ENCODE peak calls at places on chromosomes 6 and 20, in seven cellular contexts. One of them, this sample, is unnamed.

GRCh38 chr20:63891061-63892002 is 3.6 kb upstream of the DNAJC5 start:
- DNase-seq in CD4-positive, alpha-beta memory T cell: no peak
- DNase-seq in AG04450: no peak
- DNase-seq in cardiac muscle cell: no peak
- DNase-seq in IMR-90: no peak
- DNase-seq in effector memory CD4-positive, alpha-beta T cell: no peak
- DNase-seq in brain microvascular endothelial cell: no peak
- DNase-seq in this sample: peak

GRCh38 chr6:160462551-160463109 is 114.5 kb downstream of the SLC22A3 start:
- DNase-seq in IMR-90: peak
- DNase-seq in effector memory CD4-positive, alpha-beta T cell: peak
- DNase-seq in brain microvascular endothelial cell: peak
- DNase-seq in CD4-positive, alpha-beta memory T cell: peak
- DNase-seq in cardiac muscle cell: peak
- DNase-seq in AG04450: peak
- DNase-seq in this sample: peak

GRCh38 chr6:119116712-119117281 is 38.3 kb upstream of the FAM184A start:
- DNase-seq in IMR-90: no peak
- DNase-seq in brain microvascular endothelial cell: no peak
- DNase-seq in CD4-positive, alpha-beta memory T cell: no peak
- DNase-seq in effector memory CD4-positive, alpha-beta T cell: no peak
- DNase-seq in AG04450: no peak
- DNase-seq in cardiac muscle cell: no peak
- DNase-seq in this sample: no peak

GRCh38 chr20:38250607-38251006 is 9.9 kb downstream of the KIAA1755 start:
- DNase-seq in IMR-90: no peak
- DNase-seq in AG04450: no peak
- DNase-seq in cardiac muscle cell: no peak
- DNase-seq in brain microvascular endothelial cell: no peak
- DNase-seq in effector memory CD4-positive, alpha-beta T cell: no peak
- DNase-seq in CD4-positive, alpha-beta memory T cell: no peak
- DNase-seq in this sample: peak

GRCh38 chr6:63929111-63929510 is 293.5 kb downstream of the PHF3 start:
- DNase-seq in brain microvascular endothelial cell: no peak
- DNase-seq in CD4-positive, alpha-beta memory T cell: no peak
- DNase-seq in effector memory CD4-positive, alpha-beta T cell: no peak
- DNase-seq in AG04450: no peak
- DNase-seq in IMR-90: no peak
- DNase-seq in cardiac muscle cell: no peak
- DNase-seq in this sample: no peak

GRCh38 chr20:58623579-58624473 is 27.3 kb upstream of the STX16 start:
- DNase-seq in AG04450: peak
- DNase-seq in effector memory CD4-positive, alpha-beta T cell: no peak
- DNase-seq in IMR-90: peak
- DNase-seq in brain microvascular endothelial cell: peak
- DNase-seq in cardiac muscle cell: peak
- DNase-seq in CD4-positive, alpha-beta memory T cell: no peak
- DNase-seq in this sample: no peak

GRCh38 chr6:38143191-38144154 is 323.9 kb downstream of the ZFAND3 start:
- DNase-seq in brain microvascular endothelial cell: no peak
- DNase-seq in cardiac muscle cell: no peak
- DNase-seq in effector memory CD4-positive, alpha-beta T cell: no peak
- DNase-seq in AG04450: no peak
- DNase-seq in IMR-90: no peak
- DNase-seq in CD4-positive, alpha-beta memory T cell: no peak
- DNase-seq in this sample: no peak

GRCh38 chr20:61166324-61166723 is 85.7 kb upstream of the CDH4 start:
- DNase-seq in brain microvascular endothelial cell: peak
- DNase-seq in IMR-90: no peak
- DNase-seq in CD4-positive, alpha-beta memory T cell: no peak
- DNase-seq in effector memory CD4-positive, alpha-beta T cell: no peak
- DNase-seq in AG04450: no peak
- DNase-seq in cardiac muscle cell: no peak
- DNase-seq in this sample: no peak

GRCh38 chr6:149138699-149139294 is 178.7 kb upstream of the TAB2 start:
- DNase-seq in CD4-positive, alpha-beta memory T cell: no peak
- DNase-seq in brain microvascular endothelial cell: no peak
- DNase-seq in IMR-90: no peak
- DNase-seq in effector memory CD4-positive, alpha-beta T cell: no peak
- DNase-seq in cardiac muscle cell: no peak
- DNase-seq in AG04450: no peak
- DNase-seq in this sample: no peak

GRCh38 chr6:52216932-52217331 is 27.4 kb downstream of the IL17F start:
- DNase-seq in effector memory CD4-positive, alpha-beta T cell: no peak
- DNase-seq in cardiac muscle cell: no peak
- DNase-seq in AG04450: no peak
- DNase-seq in CD4-positive, alpha-beta memory T cell: no peak
- DNase-seq in IMR-90: no peak
- DNase-seq in brain microvascular endothelial cell: no peak
- DNase-seq in this sample: no peak

GRCh38 chr6:8177721-8178120 is 75.4 kb upstream of the EEF1E1 start:
- DNase-seq in brain microvascular endothelial cell: no peak
- DNase-seq in cardiac muscle cell: no peak
- DNase-seq in IMR-90: peak
- DNase-seq in CD4-positive, alpha-beta memory T cell: no peak
- DNase-seq in AG04450: no peak
- DNase-seq in effector memory CD4-positive, alpha-beta T cell: no peak
- DNase-seq in this sample: no peak

GRCh38 chr6:27383481-27383880 is 5.1 kb upstream of the ZNF391 start:
- DNase-seq in AG04450: no peak
- DNase-seq in cardiac muscle cell: no peak
- DNase-seq in IMR-90: no peak
- DNase-seq in brain microvascular endothelial cell: no peak
- DNase-seq in effector memory CD4-positive, alpha-beta T cell: no peak
- DNase-seq in CD4-positive, alpha-beta memory T cell: no peak
- DNase-seq in this sample: no peak

GRCh38 chr6:352896-353470 is 38.6 kb upstream of the IRF4 start:
- DNase-seq in AG04450: no peak
- DNase-seq in CD4-positive, alpha-beta memory T cell: no peak
- DNase-seq in effector memory CD4-positive, alpha-beta T cell: no peak
- DNase-seq in cardiac muscle cell: no peak
- DNase-seq in IMR-90: no peak
- DNase-seq in brain microvascular endothelial cell: no peak
- DNase-seq in this sample: no peak

GRCh38 chr6:154751020-154751800 is 18.0 kb downstream of the SCAF8 start:
- DNase-seq in effector memory CD4-positive, alpha-beta T cell: no peak
- DNase-seq in IMR-90: no peak
- DNase-seq in CD4-positive, alpha-beta memory T cell: no peak
- DNase-seq in cardiac muscle cell: no peak
- DNase-seq in brain microvascular endothelial cell: no peak
- DNase-seq in AG04450: no peak
- DNase-seq in this sample: no peak

DNA sequence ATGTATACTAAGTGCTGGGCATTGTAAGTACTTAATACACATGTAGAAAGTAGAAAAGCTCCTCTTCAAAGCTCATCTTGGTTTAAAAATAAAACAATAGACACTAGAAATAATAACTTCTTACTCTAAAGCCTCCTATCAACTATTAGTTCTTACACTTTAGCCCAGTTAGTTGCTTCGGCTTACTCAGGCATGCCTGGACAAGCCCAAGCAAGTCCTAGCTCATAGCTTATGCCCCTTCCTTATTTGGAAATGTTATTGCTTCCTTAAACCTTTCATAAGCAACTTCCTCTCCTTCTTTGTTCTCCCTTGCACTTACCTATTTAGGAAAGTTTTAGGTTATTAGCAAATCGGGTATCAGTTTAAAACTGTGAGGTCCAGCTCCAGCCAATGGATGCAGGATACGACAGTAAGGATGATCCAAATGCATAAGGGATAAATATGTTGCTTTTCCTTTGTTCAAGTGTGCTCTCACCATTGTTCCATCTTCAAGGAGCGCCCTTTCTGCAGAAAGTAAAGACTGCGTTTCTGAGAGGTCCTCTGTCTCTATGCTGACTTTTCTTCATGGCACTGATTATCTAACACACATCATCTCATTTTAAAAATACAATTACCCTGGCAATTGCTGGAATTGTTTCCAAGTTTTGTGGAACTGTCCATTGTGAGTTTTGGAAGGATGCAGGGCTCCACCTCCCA is 12.3 kb downstream of the TMEM30A start:
- DNase-seq in cardiac muscle cell: peak
- DNase-seq in AG04450: no peak
- DNase-seq in IMR-90: peak
- DNase-seq in CD4-positive, alpha-beta memory T cell: no peak
- DNase-seq in effector memory CD4-positive, alpha-beta T cell: no peak
- DNase-seq in brain microvascular endothelial cell: no peak
- DNase-seq in this sample: no peak
- H3K27ac ChIP-seq in cardiac muscle cell: peak
- H3K27ac ChIP-seq in AG04450: peak
- H3K27ac ChIP-seq in IMR-90: peak
- H3K27ac ChIP-seq in CD4-positive, alpha-beta memory T cell: no peak
- H3K27ac ChIP-seq in effector memory CD4-positive, alpha-beta T cell: no peak
- H3K27ac ChIP-seq in brain microvascular endothelial cell: peak
- H3K27ac ChIP-seq in this sample: peak

GRCh38 chr6:42391441-42391840 is 60.3 kb downstream of the TRERF1 start:
- DNase-seq in cardiac muscle cell: no peak
- DNase-seq in AG04450: no peak
- DNase-seq in CD4-positive, alpha-beta memory T cell: no peak
- DNase-seq in brain microvascular endothelial cell: no peak
- DNase-seq in IMR-90: no peak
- DNase-seq in effector memory CD4-positive, alpha-beta T cell: no peak
- DNase-seq in this sample: no peak

GRCh38 chr6:42387336-42387735 is 64.4 kb downstream of the TRERF1 start:
- DNase-seq in cardiac muscle cell: no peak
- DNase-seq in IMR-90: no peak
- DNase-seq in AG04450: no peak
- DNase-seq in effector memory CD4-positive, alpha-beta T cell: peak
- DNase-seq in brain microvascular endothelial cell: no peak
- DNase-seq in CD4-positive, alpha-beta memory T cell: peak
- DNase-seq in this sample: peak

GRCh38 chr6:42390228-42390934 is 61.3 kb downstream of the TRERF1 start:
- DNase-seq in brain microvascular endothelial cell: no peak
- DNase-seq in cardiac muscle cell: no peak
- DNase-seq in CD4-positive, alpha-beta memory T cell: peak
- DNase-seq in AG04450: no peak
- DNase-seq in IMR-90: no peak
- DNase-seq in effector memory CD4-positive, alpha-beta T cell: peak
- DNase-seq in this sample: no peak

GRCh38 chr6:42385339-42385738 is 66.4 kb downstream of the TRERF1 start:
- DNase-seq in CD4-positive, alpha-beta memory T cell: no peak
- DNase-seq in IMR-90: no peak
- DNase-seq in brain microvascular endothelial cell: no peak
- DNase-seq in cardiac muscle cell: no peak
- DNase-seq in effector memory CD4-positive, alpha-beta T cell: no peak
- DNase-seq in AG04450: no peak
- DNase-seq in this sample: no peak

DNA sequence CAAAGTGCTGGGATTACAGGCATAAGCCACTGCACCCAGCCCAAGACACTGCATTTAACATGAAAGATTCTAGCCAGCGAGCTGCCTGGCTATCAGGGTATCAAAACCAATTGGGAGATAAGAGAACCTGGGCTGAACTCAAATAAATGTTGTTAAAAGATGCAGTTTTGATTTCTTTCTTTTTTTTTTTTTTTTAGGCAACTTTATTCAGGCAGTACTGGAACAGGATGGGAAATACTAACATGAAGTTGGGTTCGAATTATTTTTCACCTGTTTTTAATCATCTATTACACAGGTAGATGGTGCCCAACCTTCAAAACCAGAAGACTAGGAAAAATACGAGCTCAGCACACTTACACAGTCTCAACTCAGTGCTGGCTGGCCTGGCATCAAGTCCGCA is 63.7 kb downstream of the TRERF1 start:
- DNase-seq in CD4-positive, alpha-beta memory T cell: no peak
- DNase-seq in AG04450: no peak
- DNase-seq in effector memory CD4-positive, alpha-beta T cell: no peak
- DNase-seq in IMR-90: no peak
- DNase-seq in brain microvascular endothelial cell: no peak
- DNase-seq in cardiac muscle cell: no peak
- DNase-seq in this sample: no peak
- H3K27ac ChIP-seq in CD4-positive, alpha-beta memory T cell: peak
- H3K27ac ChIP-seq in AG04450: no peak
- H3K27ac ChIP-seq in effector memory CD4-positive, alpha-beta T cell: peak
- H3K27ac ChIP-seq in IMR-90: no peak
- H3K27ac ChIP-seq in brain microvascular endothelial cell: no peak
- H3K27ac ChIP-seq in cardiac muscle cell: no peak
- H3K27ac ChIP-seq in this sample: no peak

GRCh38 chr6:35736982-35737412 is at the start of gene ARMC12:
- DNase-seq in CD4-positive, alpha-beta memory T cell: no peak
- DNase-seq in IMR-90: no peak
- DNase-seq in AG04450: no peak
- DNase-seq in cardiac muscle cell: no peak
- DNase-seq in effector memory CD4-positive, alpha-beta T cell: no peak
- DNase-seq in brain microvascular endothelial cell: no peak
- DNase-seq in this sample: no peak
- H3K27ac ChIP-seq in CD4-positive, alpha-beta memory T cell: no peak
- H3K27ac ChIP-seq in IMR-90: no peak
- H3K27ac ChIP-seq in AG04450: no peak
- H3K27ac ChIP-seq in cardiac muscle cell: no peak
- H3K27ac ChIP-seq in effector memory CD4-positive, alpha-beta T cell: peak
- H3K27ac ChIP-seq in brain microvascular endothelial cell: no peak
- H3K27ac ChIP-seq in this sample: no peak

GRCh38 chr6:42979523-42980177 is 669 bp upstream of the PEX6 start:
- DNase-seq in effector memory CD4-positive, alpha-beta T cell: no peak
- DNase-seq in CD4-positive, alpha-beta memory T cell: peak
- DNase-seq in IMR-90: peak
- DNase-seq in brain microvascular endothelial cell: peak
- DNase-seq in AG04450: no peak
- DNase-seq in cardiac muscle cell: no peak
- DNase-seq in this sample: no peak

GRCh38 chr6:42978487-42978792 is 541 bp downstream of the PEX6 start:
- DNase-seq in effector memory CD4-positive, alpha-beta T cell: no peak
- DNase-seq in CD4-positive, alpha-beta memory T cell: no peak
- DNase-seq in AG04450: no peak
- DNase-seq in brain microvascular endothelial cell: peak
- DNase-seq in IMR-90: no peak
- DNase-seq in cardiac muscle cell: peak
- DNase-seq in this sample: no peak

GRCh38 chr6:42974919-42975505 is 4.0 kb downstream of the PEX6 start:
- DNase-seq in cardiac muscle cell: no peak
- DNase-seq in CD4-positive, alpha-beta memory T cell: no peak
- DNase-seq in effector memory CD4-positive, alpha-beta T cell: no peak
- DNase-seq in brain microvascular endothelial cell: no peak
- DNase-seq in AG04450: no peak
- DNase-seq in IMR-90: no peak
- DNase-seq in this sample: no peak

GRCh38 chr6:42981866-42982265 is 2.5 kb upstream of the PPP2R5D start:
- DNase-seq in brain microvascular endothelial cell: no peak
- DNase-seq in IMR-90: no peak
- DNase-seq in CD4-positive, alpha-beta memory T cell: no peak
- DNase-seq in effector memory CD4-positive, alpha-beta T cell: no peak
- DNase-seq in cardiac muscle cell: no peak
- DNase-seq in AG04450: no peak
- DNase-seq in this sample: no peak

DNA sequence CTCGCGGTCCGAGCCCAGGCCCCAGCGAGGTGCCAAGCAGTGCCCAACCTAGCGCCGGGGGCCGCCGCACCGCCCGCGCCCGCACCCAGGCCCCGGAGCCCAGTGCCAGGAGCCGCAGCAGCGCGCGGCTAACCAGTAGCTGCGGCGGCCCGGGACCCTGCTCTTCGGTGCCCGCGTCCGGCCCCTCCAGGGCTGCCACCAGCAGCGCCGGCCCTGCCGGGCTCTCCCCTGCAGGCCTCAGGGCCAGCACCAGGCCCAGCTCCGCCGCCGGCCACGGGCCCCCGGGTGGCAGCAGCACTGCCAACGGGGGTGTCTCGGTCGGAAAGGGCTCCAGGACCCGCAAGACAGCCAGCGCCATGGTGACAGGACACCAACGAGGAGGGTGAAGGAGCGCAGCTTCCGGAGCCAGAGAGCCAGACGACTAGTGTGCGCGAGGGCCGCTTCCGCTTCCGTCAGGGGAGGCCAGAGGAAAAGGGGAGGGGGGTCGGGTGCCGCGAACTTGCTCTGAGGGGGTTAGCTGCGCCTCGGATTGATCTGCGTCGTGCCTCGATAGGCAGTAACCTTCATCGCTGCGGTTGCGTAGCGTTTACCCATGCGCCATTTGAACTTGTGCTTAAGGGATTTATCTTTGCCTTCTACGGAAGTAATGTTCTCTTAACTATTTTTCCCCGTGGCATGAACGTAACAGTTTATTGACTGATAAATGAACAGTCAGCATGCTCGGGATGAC is at the start of gene PEX6:
- DNase-seq in brain microvascular endothelial cell: peak
- DNase-seq in cardiac muscle cell: peak
- DNase-seq in IMR-90: peak
- DNase-seq in AG04450: peak
- DNase-seq in CD4-positive, alpha-beta memory T cell: peak
- DNase-seq in effector memory CD4-positive, alpha-beta T cell: peak
- DNase-seq in this sample: peak
- H3K27ac ChIP-seq in brain microvascular endothelial cell: peak
- H3K27ac ChIP-seq in cardiac muscle cell: peak
- H3K27ac ChIP-seq in IMR-90: peak
- H3K27ac ChIP-seq in AG04450: peak
- H3K27ac ChIP-seq in CD4-positive, alpha-beta memory T cell: peak
- H3K27ac ChIP-seq in effector memory CD4-positive, alpha-beta T cell: peak
- H3K27ac ChIP-seq in this sample: peak